ENCODE peak calls at places on chromosomes 6 and 20, in four cellular contexts. G, X, Y and Z are unnamed samples.

GRCh38 chr6:125232466-125232865 is 69.3 kb downstream of the HDDC2 start:
- DNase-seq in G (peak), X (no peak), Y (peak), Z (peak)

GRCh38 chr6:119727504-119728219 is 378.1 kb upstream of the MAN1A1 start:
- DNase-seq in G (no peak), Y (no peak), X (no peak), Z (peak)

GRCh38 chr6:32613475-32613874 is 23.7 kb upstream of the HLA-DQA1 start:
- DNase-seq in X (peak), Y (no peak), G (no peak), Z (no peak)

GRCh38 chr6:57162008-57162407 is 10.1 kb upstream of the BAG2 start:
- DNase-seq in X (no peak), Y (no peak), G (no peak), Z (no peak)

GRCh38 chr6:123168892-123169851 is 173.1 kb downstream of the CLVS2 start:
- DNase-seq in X (no peak), Y (no peak), G (no peak), Z (no peak)

GRCh38 chr20:62356143-62356947 is 10.8 kb downstream of the LAMA5 start:
- DNase-seq in X (peak), G (no peak), Y (no peak), Z (no peak)

GRCh38 chr6:45073771-45074170 is 254.4 kb upstream of the RUNX2 start:
- DNase-seq in X (no peak), G (peak), Y (peak), Z (peak)

GRCh38 chr6:30759575-30760239 is 15.4 kb upstream of the IER3 start:
- DNase-seq in Y (peak), X (no peak), G (peak), Z (peak)

GRCh38 chr6:156972145-156972544 is 195.0 kb downstream of the ARID1B start:
- DNase-seq in X (no peak), Y (no peak), G (no peak), Z (no peak)

GRCh38 chr20:5844063-5844681 is 94.0 kb downstream of the SHLD1 start:
- DNase-seq in X (no peak), G (peak), Y (peak), Z (peak)

GRCh38 chr6:2640551-2640950 is 110.2 kb downstream of the MYLK4 start:
- DNase-seq in X (no peak), Y (no peak), G (no peak), Z (no peak)

GRCh38 chr6:39273394-39273793 is 40.8 kb downstream of the KCNK17 start:
- DNase-seq in G (no peak), X (no peak), Y (no peak), Z (no peak)

GRCh38 chr6:111754423-111754822 is 118.8 kb downstream of the FYN start:
- DNase-seq in G (no peak), Y (no peak), X (no peak), Z (no peak)

GRCh38 chr20:52493177-52493711 is 301.7 kb upstream of the ZFP64 start:
- DNase-seq in X (peak), G (peak), Y (peak), Z (peak)

GRCh38 chr6:113654396-113654795 is 202.7 kb upstream of the MARCKS start:
- DNase-seq in Y (peak), X (no peak), G (no peak), Z (peak)

GRCh38 chr6:159013229-159013628 is 13.2 kb upstream of the RSPH3 start:
- DNase-seq in G (no peak), X (no peak), Y (peak), Z (no peak)

GRCh38 chr20:45073182-45073581 is 27.7 kb downstream of the KCNS1 start:
- DNase-seq in G (no peak), Y (no peak), X (no peak), Z (no peak)

GRCh38 chr20:61756966-61757677 is 308.6 kb downstream of the TAF4 start:
- DNase-seq in Y (no peak), X (no peak), G (no peak), Z (no peak)

GRCh38 chr6:107046316-107046715 is 18.3 kb downstream of the MTRES1 start:
- DNase-seq in Y (no peak), X (no peak), G (peak), Z (no peak)

GRCh38 chr20:47453167-47453782 is 48.4 kb upstream of the NCOA3 start:
- DNase-seq in Y (peak), G (peak), X (no peak), Z (peak)

GRCh38 chr20:22575087-22575721 is 9.2 kb downstream of the FOXA2 start:
- DNase-seq in G (peak), X (no peak), Y (no peak), Z (no peak)

GRCh38 chr6:56156643-56157042 is 90.7 kb downstream of the COL21A1 start:
- DNase-seq in G (peak), X (no peak), Y (peak), Z (peak)

GRCh38 chr6:136127856-136128255 is 122.3 kb downstream of the MTFR2 start:
- DNase-seq in G (no peak), Y (no peak), X (no peak), Z (no peak)

GRCh38 chr20:47189060-47189459 is 167.4 kb downstream of the ZMYND8 start:
- DNase-seq in G (no peak), X (no peak), Y (no peak), Z (no peak)

GRCh38 chr6:111922454-111923297 is 49.4 kb upstream of the FYN start:
- DNase-seq in X (no peak), G (peak), Y (peak), Z (peak)

GRCh38 chr6:57068066-57068465 is 21.6 kb downstream of the KIAA1586 start:
- DNase-seq in Y (no peak), X (no peak), G (peak), Z (no peak)

GRCh38 chr6:108690326-108691000 is 129.7 kb downstream of the FOXO3 start:
- DNase-seq in X (no peak), Y (peak), G (peak), Z (peak)

GRCh38 chr6:45351667-45352066 is 23.5 kb downstream of the RUNX2 start:
- DNase-seq in G (no peak), X (no peak), Y (no peak), Z (peak)

GRCh38 chr6:56795852-56796532 is 153.3 kb upstream of the DST start:
- DNase-seq in Y (peak), G (no peak), X (no peak), Z (peak)

GRCh38 chr6:88490865-88491264 is 324.7 kb upstream of the CNR1 start:
- DNase-seq in Y (peak), G (peak), X (no peak), Z (no peak)

GRCh38 chr20:56437196-56437960 is 25.3 kb downstream of the CASS4 start:
- DNase-seq in G (no peak), Y (no peak), X (no peak), Z (no peak)

GRCh38 chr6:157462956-157463742 is 82.2 kb downstream of the ZDHHC14 start:
- DNase-seq in X (no peak), G (no peak), Y (no peak), Z (peak)

GRCh38 chr20:44911264-44911921 is 1.5 kb downstream of the PABPC1L start:
- DNase-seq in Y (peak), G (peak), X (peak), Z (peak)

GRCh38 chr6:84976516-84977420 is 212.4 kb upstream of the TBX18 start:
- DNase-seq in X (no peak), G (peak), Y (peak), Z (no peak)

GRCh38 chr6:164579035-164579434 is 730.4 kb downstream of the C6orf118 start:
- DNase-seq in X (no peak), Y (no peak), G (peak), Z (no peak)

GRCh38 chr20:34537651-34538050 is 20.9 kb upstream of the MAP1LC3A start:
- DNase-seq in Y (no peak), G (no peak), X (no peak), Z (no peak)

GRCh38 chr6:81750201-81750600 is 2.3 kb downstream of the TENT5A start:
- DNase-seq in X (no peak), Y (no peak), G (no peak), Z (no peak)

GRCh38 chr6:52416629-52417151 is 3.5 kb upstream of the EFHC1 start:
- DNase-seq in G (peak), Y (peak), X (peak), Z (peak)

GRCh38 chr6:2658788-2659187 is 91.9 kb downstream of the MYLK4 start:
- DNase-seq in X (no peak), G (peak), Y (peak), Z (peak)

GRCh38 chr6:135851442-135852271 is at the start of gene PDE7B:
- DNase-seq in G (peak), Y (peak), X (peak), Z (peak)

DNA sequence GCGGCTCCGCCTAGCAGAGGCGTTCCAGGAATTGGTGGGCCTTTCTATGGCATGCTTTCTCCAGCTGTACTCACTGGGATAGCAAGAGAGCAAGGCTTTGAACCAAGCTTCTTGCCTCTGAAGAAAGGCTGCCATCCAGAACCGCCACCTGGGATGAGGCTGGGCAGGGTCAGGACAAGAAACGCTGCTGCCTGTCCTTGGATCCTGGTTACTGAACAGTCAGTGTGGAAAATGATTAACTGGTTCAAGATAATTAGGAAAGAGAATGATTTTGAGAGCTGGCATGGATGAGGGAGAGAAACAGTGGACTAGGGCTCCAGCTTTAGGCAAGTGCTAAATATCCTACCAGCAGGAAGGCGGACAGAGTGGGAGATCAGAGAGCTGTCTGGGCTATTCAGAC is 31.8 kb downstream of the INSM1 start:
- DNase-seq in Y (no peak), X (no peak), G (no peak), Z (no peak)
- H3K4me3 ChIP-seq in Y (no peak), X (no peak), G (no peak), Z (no peak)

GRCh38 chr6:89970609-89971337 is 76.5 kb downstream of the GJA10 start:
- DNase-seq in Y (peak), G (peak), X (peak), Z (peak)
- TF ChIP-seq CTCF in Y (peak), G (peak), X (peak), Z (peak)

GRCh38 chr20:33444797-33445560 is 1.4 kb upstream of the SNTA1 start:
- DNase-seq in G (peak), X (no peak), Y (peak), Z (peak)
- H3K4me3 ChIP-seq in G (no peak), X (no peak), Y (no peak), Z (no peak)

GRCh38 chr6:101722481-101722880 is 329.0 kb downstream of the GRIK2 start:
- DNase-seq in Y (peak), X (no peak), G (peak), Z (peak)
- TF ChIP-seq CTCF in Y (no peak), X (no peak), G (no peak), Z (no peak)

GRCh38 chr20:2523919-2524434 is 12.4 kb upstream of the TMC2 start:
- DNase-seq in Y (no peak), G (no peak), X (no peak), Z (no peak)
- H3K4me3 ChIP-seq in Y (peak), G (peak), X (peak), Z (peak)

GRCh38 chr6:153312633-153313032 is 181.6 kb upstream of the RGS17 start:
- DNase-seq in Y (peak), G (peak), X (peak), Z (peak)
- TF ChIP-seq CTCF in Y (peak), G (peak), X (peak), Z (peak)

DNA sequence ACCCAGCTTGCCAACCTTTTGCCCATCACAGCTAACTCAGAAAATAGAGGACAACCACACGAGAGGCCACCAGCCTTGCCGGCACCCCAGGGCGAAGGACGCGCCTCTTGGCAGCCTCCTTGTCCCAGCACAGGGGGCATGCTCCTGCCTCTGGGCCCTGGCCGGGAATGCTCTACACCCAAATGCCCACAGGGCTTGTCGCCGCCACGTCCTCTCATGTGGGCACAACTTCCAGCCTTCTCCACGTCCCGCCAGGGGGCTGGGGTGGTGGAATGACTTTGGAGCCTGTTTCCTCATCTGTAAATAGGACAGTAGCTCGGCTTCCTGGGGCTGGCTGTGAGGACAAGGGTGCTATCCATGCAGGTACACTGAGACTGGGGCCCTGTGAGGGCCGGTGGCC is 152.4 kb upstream of the MLN start:
- DNase-seq in Y (no peak), X (no peak), G (no peak), Z (no peak)
- H3K4me3 ChIP-seq in Y (no peak), X (no peak), G (no peak), Z (no peak)

GRCh38 chr6:131656667-131657066 is 19.6 kb downstream of the ENPP3 start:
- DNase-seq in Y (no peak), G (no peak), X (no peak), Z (no peak)
- TF ChIP-seq CTCF in Y (no peak), G (no peak), X (no peak), Z (no peak)

DNA sequence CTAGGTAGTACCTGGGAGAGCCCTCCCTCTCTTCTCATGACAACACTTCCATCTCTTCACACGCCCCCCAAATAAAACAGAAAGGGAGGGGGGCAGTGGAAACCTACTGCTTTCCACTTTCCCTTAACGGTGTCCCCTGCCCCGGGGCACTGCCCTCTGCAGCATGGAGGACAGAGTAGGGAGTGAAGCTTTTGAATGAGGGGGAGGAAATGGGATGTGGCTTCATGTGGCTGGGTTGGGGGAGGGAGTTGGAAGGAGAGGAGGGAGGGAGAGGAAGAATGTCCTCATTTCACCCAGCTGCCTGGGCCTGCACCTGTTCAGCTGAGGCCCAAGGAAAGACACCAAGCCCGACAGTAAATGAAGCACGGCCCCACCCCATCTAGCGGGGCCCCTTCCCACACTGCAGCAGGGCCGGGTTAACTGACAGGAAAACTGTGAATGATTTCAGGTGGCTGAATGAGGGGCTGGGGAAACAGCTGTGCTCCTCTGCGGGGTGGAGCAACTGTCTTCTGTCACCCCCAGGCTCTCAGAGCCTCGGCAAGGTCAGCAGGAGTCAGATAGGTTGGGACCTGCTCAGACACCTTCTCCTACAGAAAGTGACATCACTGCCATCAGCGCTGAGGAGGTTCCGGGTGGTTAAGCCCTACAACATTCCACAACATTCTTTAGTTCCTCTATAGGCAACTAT is 40.0 kb upstream of the TAF8 start:
- DNase-seq in Y (no peak), G (no peak), X (no peak), Z (no peak)
- H3K4me3 ChIP-seq in Y (no peak), G (no peak), X (no peak), Z (no peak)